ENCODE peak calls at places on chromosomes 3 and 15, in six cellular contexts. F is GM23338, E is stomach, Q is spleen, R is prostate gland, M is endothelial cell of umbilical vein. H is an unnamed sample.
A peak's percentile ranks its signal among the peaks of the same experiment; 100 is the strongest.

GRCh38 chr15:52796742-52797515 is 6.8 kb upstream of the ONECUT1 start:
- DNase-seq in M (no peak), R (no peak), E (no peak), F (no peak), Q (no peak), H (no peak)

GRCh38 chr3:122298239-122298638 is 26.8 kb upstream of the CSTA start:
- DNase-seq in R (no peak), Q (no peak), F (no peak), M (no peak), E (no peak), H (no peak)

GRCh38 chr15:58521293-58521991 is 89.7 kb downstream of the LIPC start:
- DNase-seq in E (no peak), M (peak; percentile 88), R (peak; percentile 41), F (peak; percentile 53), Q (peak; percentile 89), H (no peak)

GRCh38 chr15:80787238-80787805 is 8.2 kb downstream of the CEMIP start:
- DNase-seq in Q (no peak), E (no peak), R (no peak), F (peak; percentile 36), M (no peak), H (no peak)

GRCh38 chr3:69231929-69232437 is 109.6 kb upstream of the LMOD3 start:
- DNase-seq in M (no peak), F (no peak), E (peak; percentile 52), Q (no peak), R (no peak), H (peak; percentile 39)

GRCh38 chr3:46916278-46916677 is 38.8 kb downstream of the PTH1R start:
- DNase-seq in E (no peak), Q (no peak), R (no peak), M (no peak), F (no peak), H (no peak)

GRCh38 chr3:174937488-174937887 is 78.4 kb downstream of the NAALADL2 start:
- DNase-seq in R (no peak), Q (no peak), M (no peak), E (no peak), F (no peak), H (no peak)

GRCh38 chr3:9976736-9977709 is 9.6 kb downstream of the EMC3 start:
- DNase-seq in E (peak; percentile 75), M (peak; percentile 96), R (peak; percentile 64), Q (no peak), F (no peak), H (peak; percentile 55)

GRCh38 chr3:24088782-24089181 is 143.7 kb downstream of the NR1D2 start:
- DNase-seq in M (no peak), Q (no peak), E (no peak), F (peak; percentile 63), R (no peak), H (no peak)
- TF ChIP-seq CTCF in M (no peak), Q (peak; percentile 20), E (peak; percentile 8), F (peak; percentile 62), R (no peak), H (no peak)

DNA sequence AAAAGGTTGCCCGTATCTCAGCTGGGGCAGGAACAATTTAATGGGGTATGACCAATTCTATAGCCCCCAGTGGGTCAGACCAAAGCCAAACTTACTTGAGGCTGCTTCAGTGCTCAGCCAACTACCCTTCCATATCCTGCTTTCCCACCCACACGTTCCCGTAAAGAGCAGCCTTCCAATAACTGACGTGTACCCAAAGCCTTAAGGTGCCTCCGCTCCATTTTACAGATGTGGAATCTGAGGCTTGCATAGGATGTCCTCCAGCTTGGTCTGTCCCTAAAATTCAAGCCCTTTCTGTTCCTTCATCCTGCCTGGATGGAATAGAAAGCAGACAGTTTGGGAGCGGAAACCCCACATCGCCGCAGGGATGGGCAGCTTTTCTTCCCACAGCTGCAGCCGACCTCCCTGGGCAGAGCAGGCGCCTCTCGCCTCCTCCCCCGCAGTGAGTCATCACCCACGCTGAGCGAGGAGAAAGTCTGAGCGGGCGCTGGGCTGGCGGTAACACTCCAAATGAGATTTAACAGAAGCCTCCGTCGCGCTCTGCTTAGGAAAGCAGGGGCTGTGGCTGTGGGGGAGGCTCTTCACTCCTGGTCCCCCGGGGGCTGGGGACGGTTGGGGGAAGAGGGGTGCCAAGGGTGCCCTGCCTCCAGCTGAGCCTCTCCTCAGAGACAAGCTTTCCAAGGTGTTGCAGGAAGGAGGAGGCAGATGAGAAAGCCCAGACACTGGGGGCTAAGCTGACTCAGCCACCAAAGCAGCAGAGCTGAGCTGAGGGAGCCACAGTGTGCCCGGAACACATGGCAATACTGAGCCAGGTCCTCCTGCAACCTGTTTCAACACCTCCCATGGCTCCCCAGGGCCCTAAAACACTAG is 57.8 kb upstream of the HRH1 start:
- DNase-seq in Q (no peak), E (peak; percentile 38), F (peak; percentile 63), M (peak; percentile 77), R (no peak), H (peak; percentile 47)
- TF ChIP-seq POLR2AphosphoS5 in Q (peak; percentile 16), E (no peak), F (no peak), M (peak; percentile 17), R (no peak), H (peak; percentile 68)

DNA sequence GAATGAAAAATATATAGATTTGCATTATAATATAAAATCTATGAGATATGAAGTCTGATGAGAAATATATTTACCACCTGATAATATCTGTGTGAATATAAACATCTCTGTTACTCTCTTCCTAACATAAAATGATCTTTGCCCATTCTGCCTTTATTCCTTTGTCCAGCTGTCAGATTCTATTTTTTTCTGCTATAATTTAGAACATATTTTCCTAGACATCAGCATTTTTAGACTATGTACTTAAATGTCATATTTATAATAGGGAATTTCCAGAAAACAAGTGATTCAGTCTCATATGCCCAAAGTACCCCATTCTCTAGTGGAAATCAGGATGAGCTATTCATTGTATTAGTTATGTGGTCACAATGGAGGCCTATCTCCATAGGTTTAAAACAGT is 83.4 kb downstream of the FILIP1L start:
- DNase-seq in Q (no peak), M (no peak), R (no peak), F (no peak), E (no peak), H (no peak)
- H3K27ac ChIP-seq in Q (no peak overlapping the region), M (no peak overlapping the region), R (no peak overlapping the region), F (no peak overlapping the region), E (no peak overlapping the region), H (no peak overlapping the region)

GRCh38 chr3:57065588-57065987 is 5.1 kb downstream of the SPATA12 start:
- DNase-seq in M (no peak), E (no peak), F (no peak), Q (no peak), R (no peak), H (no peak)

GRCh38 chr3:57066471-57066870 is 6.0 kb downstream of the SPATA12 start:
- DNase-seq in Q (peak; percentile 27), F (no peak), E (no peak), M (no peak), R (no peak), H (no peak)

GRCh38 chr3:57062119-57062631 is 1.7 kb downstream of the SPATA12 start:
- DNase-seq in F (peak; percentile 52), R (no peak), Q (no peak), M (peak; percentile 79), E (no peak), H (peak; percentile 11)

GRCh38 chr3:57063027-57063426 is 2.6 kb downstream of the SPATA12 start:
- DNase-seq in M (no peak), R (no peak), Q (no peak), F (no peak), E (no peak), H (no peak)

GRCh38 chr3:57064615-57065014 is 4.2 kb downstream of the SPATA12 start:
- DNase-seq in E (no peak), R (no peak), M (no peak), F (no peak), Q (no peak), H (no peak)
- TF ChIP-seq CTCF in E (no peak), R (no peak), M (no peak), F (no peak), Q (no peak), H (no peak)

GRCh38 chr3:155870133-155870944 is at the start of gene GMPS:
- DNase-seq in R (peak; percentile 93), Q (peak; percentile 100), F (peak; percentile 95), M (peak; percentile 96), E (peak; percentile 97), H (peak; percentile 96)
- TF ChIP-seq POLR2AphosphoS5 in R (peak; percentile 51), Q (peak; percentile 72), F (peak; percentile 73), M (peak; percentile 70), E (peak; percentile 41), H (peak; percentile 77)

DNA sequence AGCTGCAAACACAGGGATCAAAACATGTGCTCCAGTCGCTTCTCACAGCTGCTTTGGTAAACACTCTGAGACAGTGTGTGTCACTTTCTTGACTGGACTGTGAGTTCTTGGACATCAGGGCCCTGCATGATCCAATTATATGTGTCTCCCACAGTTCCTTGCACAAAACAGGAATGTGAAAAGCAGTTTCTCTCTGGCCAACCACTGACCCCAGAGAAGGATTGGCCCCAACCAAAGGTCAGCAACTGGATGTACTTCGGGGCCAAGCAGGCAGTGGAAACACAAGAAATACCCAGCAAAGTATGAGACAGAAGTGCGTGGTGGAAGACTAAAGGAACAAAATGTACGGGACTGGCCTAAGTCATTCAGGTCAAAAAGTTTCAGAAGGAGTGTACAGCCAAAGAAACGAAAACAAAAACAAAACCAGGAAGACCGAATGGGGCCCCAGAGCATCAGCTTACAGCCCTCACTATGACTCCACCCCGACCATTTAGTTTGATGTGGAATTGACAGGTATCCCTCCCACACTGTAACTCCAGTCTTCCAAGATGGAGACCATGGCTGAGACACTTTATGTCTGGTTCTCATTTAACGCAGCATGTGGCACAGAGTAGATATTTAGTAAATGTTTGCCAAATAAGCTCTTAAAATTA is 76.7 kb upstream of the LPP start:
- DNase-seq in E (no peak), R (peak; percentile 56), M (no peak), F (no peak), Q (no peak), H (no peak)
- H3K27ac ChIP-seq in E (peak overlapping the region; percentile 70), R (peak overlapping the region; percentile 70), M (no peak overlapping the region), F (no peak overlapping the region), Q (peak overlapping the region; percentile 74), H (no peak overlapping the region)

GRCh38 chr15:65303687-65304392 is 637 bp upstream of the RNU5B-1 start:
- DNase-seq in Q (peak; percentile 85), F (peak; percentile 81), R (peak; percentile 78), M (peak; percentile 53), E (peak; percentile 56), H (peak; percentile 81)
- TF ChIP-seq CTCF in Q (no peak), F (peak; percentile 92), R (no peak), M (no peak), E (no peak), H (no peak)

GRCh38 chr15:25903024-25903581 is 40.0 kb upstream of the ATP10A start:
- DNase-seq in E (no peak), Q (no peak), F (no peak), R (no peak), M (no peak), H (no peak)

GRCh38 chr15:25901841-25902610 is 38.9 kb upstream of the ATP10A start:
- DNase-seq in Q (no peak), M (no peak), F (no peak), E (no peak), R (no peak), H (no peak)

GRCh38 chr15:25900901-25901300 is 37.8 kb upstream of the ATP10A start:
- DNase-seq in R (no peak), F (no peak), Q (no peak), M (no peak), E (no peak), H (no peak)

GRCh38 chr15:25909325-25909724 is 46.2 kb upstream of the ATP10A start:
- DNase-seq in M (no peak), R (no peak), Q (no peak), F (no peak), E (no peak), H (no peak)

GRCh38 chr15:25905140-25905539 is 42.0 kb upstream of the ATP10A start:
- DNase-seq in R (no peak), E (no peak), Q (no peak), M (no peak), F (no peak), H (peak; percentile 13)
- TF ChIP-seq POLR2AphosphoS5 in R (no peak), E (peak; percentile 26), Q (no peak), M (no peak), F (no peak), H (no peak)

GRCh38 chr15:62999923-63000484 is 42.5 kb upstream of the TPM1 start:
- DNase-seq in E (no peak), M (no peak), R (no peak), Q (no peak), F (peak; percentile 20), H (no peak)
- H3K27ac ChIP-seq in E (no peak overlapping the region), M (no peak overlapping the region), R (no peak overlapping the region), Q (no peak overlapping the region), F (no peak overlapping the region), H (no peak overlapping the region)